ENCODE peak calls at places on chromosomes 11 and 22, in eight cellular contexts. E is fibroblast of villous mesenchyme, Q is fibroblast of the aortic adventitia, P is mucosa of descending colon, W is tibial artery, T is adrenal gland, S is foreskin fibroblast, V is nephron progenitor cell. G is an unnamed sample.

GRCh38 chr11:31799794-31800397 is 11.2 kb downstream of the PAX6 start:
- DNase-seq in E (no peak), Q (no peak), P (no peak), W (no peak), T (no peak), S (no peak), V (no peak), G (no peak)

GRCh38 chr22:46110215-46110614 is 40.1 kb upstream of the PPARA start:
- DNase-seq in E (peak; percentile 53), Q (no peak), P (no peak), W (no peak), T (peak; percentile 86), S (peak; percentile 80), V (no peak), G (no peak)

GRCh38 chr11:24043842-24044241 is 453.0 kb upstream of the LUZP2 start:
- DNase-seq in E (no peak), Q (no peak), P (no peak), W (no peak), T (no peak), S (no peak), V (no peak), G (no peak)

GRCh38 chr11:121132211-121132976 is 31.4 kb downstream of the TECTA start:
- DNase-seq in E (no peak), Q (no peak), P (no peak), W (no peak), T (no peak), S (peak; percentile 4), V (no peak), G (no peak)

GRCh38 chr11:120682026-120682649 is 170.6 kb downstream of the GRIK4 start:
- DNase-seq in E (no peak), Q (no peak), P (no peak), W (no peak), T (no peak), S (peak; percentile 4), V (no peak), G (no peak)

GRCh38 chr11:19537803-19538453 is 174.7 kb upstream of the NAV2 start:
- DNase-seq in E (no peak), Q (no peak), P (no peak), W (no peak), T (no peak), S (no peak), V (no peak), G (no peak)

GRCh38 chr22:29000641-29001040 is 61.0 kb downstream of the C22orf31 start:
- DNase-seq in E (no peak), Q (no peak), P (no peak), W (no peak), T (no peak), S (no peak), V (no peak), G (no peak)

GRCh38 chr22:41987276-41987675 is 11.3 kb upstream of the WBP2NL start:
- DNase-seq in E (no peak), Q (no peak), P (no peak), W (no peak), T (no peak), S (no peak), V (no peak), G (no peak)

GRCh38 chr22:45632791-45633515 is 38.7 kb upstream of the ATXN10 start:
- DNase-seq in E (no peak), Q (peak; percentile 68), P (no peak), W (no peak), T (no peak), S (no peak), V (peak; percentile 23), G (no peak)

GRCh38 chr11:94007426-94007825 is 13.7 kb upstream of the HEPHL1 start:
- DNase-seq in E (no peak), Q (no peak), P (no peak), W (no peak), T (no peak), S (no peak), V (no peak), G (no peak)

GRCh38 chr22:43002198-43002577 is 12.8 kb downstream of the PACSIN2 start:
- DNase-seq in E (peak; percentile 83), Q (peak; percentile 90), P (no peak), W (no peak), T (no peak), S (peak; percentile 84), V (no peak), G (no peak)

GRCh38 chr22:28442951-28443876 is 236.4 kb downstream of the TTC28 start:
- DNase-seq in E (peak; percentile 69), Q (peak; percentile 80), P (peak; percentile 56), W (peak; percentile 81), T (peak; percentile 80), S (peak; percentile 91), V (peak; percentile 45), G (peak; percentile 73)

GRCh38 chr11:57311109-57311936 is 13.4 kb downstream of the TNKS1BP1 start:
- DNase-seq in E (peak; percentile 98), Q (peak; percentile 98), P (peak; percentile 95), W (peak; percentile 97), T (peak; percentile 98), S (peak; percentile 99), V (peak; percentile 86), G (peak; percentile 97)

GRCh38 chr11:124753207-124753606 is 1.2 kb upstream of the VSIG2 start:
- DNase-seq in E (no peak), Q (no peak), P (no peak), W (no peak), T (no peak), S (peak; percentile 44), V (no peak), G (no peak)

GRCh38 chr11:69465236-69466000 is 16.0 kb upstream of the LINC01488 start:
- DNase-seq in E (no peak), Q (no peak), P (peak; percentile 54), W (no peak), T (no peak), S (no peak), V (no peak), G (peak; percentile 16)

GRCh38 chr11:111807098-111807497 is 40.9 kb upstream of the PPP2R1B start:
- DNase-seq in E (no peak), Q (no peak), P (no peak), W (no peak), T (no peak), S (no peak), V (no peak), G (no peak)

GRCh38 chr22:27456696-27457503 is 344.7 kb downstream of the MN1 start:
- DNase-seq in E (peak; percentile 58), Q (peak; percentile 73), P (no peak), W (no peak), T (no peak), S (peak; percentile 90), V (no peak), G (no peak)

DNA sequence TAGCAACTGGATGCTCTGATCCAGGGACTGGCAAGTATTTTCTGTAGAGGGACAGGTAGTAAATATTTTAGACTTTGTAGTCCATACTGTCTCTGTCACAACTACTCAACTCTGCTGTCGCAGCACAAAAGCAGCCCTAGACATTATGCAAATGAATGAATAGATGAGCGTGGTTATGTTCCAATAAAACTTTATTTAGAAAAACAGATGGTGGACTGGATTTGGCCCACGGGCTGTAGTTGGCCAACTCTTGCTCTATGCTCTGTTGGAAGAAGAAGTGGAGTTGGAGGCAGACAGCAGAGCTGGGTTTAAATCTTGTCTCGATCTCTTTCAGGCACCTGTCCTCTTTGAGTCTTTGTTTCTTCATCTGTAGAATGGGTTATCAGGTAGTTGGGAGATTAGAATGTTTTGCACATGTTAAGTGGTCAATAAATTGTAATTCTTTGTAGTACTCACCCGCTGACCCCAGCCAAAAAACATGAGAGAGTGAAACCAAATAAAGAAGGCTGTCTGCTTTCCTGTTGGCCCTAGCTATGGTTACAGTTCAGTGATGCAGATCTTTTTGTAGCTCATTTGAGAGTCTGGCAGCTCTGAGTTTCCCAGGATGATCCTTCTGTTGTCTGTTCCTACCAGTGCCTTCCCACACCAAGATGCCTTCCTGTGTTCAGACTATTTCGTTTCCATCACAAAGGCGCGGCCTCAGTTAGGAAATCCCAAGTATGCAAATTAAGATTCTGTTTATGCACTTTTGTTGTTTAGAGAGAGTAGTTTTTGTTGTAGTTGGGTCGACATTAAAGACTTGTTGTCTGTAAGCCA is 198.1 kb upstream of the SEZ6L start:
- DNase-seq in E (no peak), Q (no peak), P (no peak), W (no peak), T (no peak), S (no peak), V (no peak), G (no peak)
- TF ChIP-seq CTCF in E (no peak), Q (no peak), P (no peak), W (no peak), T (no peak), S (no peak), V (no peak), G (no peak)

GRCh38 chr11:106840146-106840545 is 178.1 kb downstream of the GUCY1A2 start:
- DNase-seq in E (no peak), Q (no peak), P (no peak), W (no peak), T (no peak), S (no peak), V (no peak), G (no peak)

GRCh38 chr11:106842134-106842533 is 176.1 kb downstream of the GUCY1A2 start:
- DNase-seq in E (no peak), Q (no peak), P (no peak), W (no peak), T (no peak), S (no peak), V (no peak), G (no peak)

GRCh38 chr11:106840993-106841392 is 177.3 kb downstream of the GUCY1A2 start:
- DNase-seq in E (no peak), Q (no peak), P (no peak), W (no peak), T (no peak), S (no peak), V (no peak), G (no peak)
- TF ChIP-seq CTCF in E (no peak), Q (no peak), P (no peak), W (no peak), T (no peak), S (no peak), V (no peak), G (no peak)

DNA sequence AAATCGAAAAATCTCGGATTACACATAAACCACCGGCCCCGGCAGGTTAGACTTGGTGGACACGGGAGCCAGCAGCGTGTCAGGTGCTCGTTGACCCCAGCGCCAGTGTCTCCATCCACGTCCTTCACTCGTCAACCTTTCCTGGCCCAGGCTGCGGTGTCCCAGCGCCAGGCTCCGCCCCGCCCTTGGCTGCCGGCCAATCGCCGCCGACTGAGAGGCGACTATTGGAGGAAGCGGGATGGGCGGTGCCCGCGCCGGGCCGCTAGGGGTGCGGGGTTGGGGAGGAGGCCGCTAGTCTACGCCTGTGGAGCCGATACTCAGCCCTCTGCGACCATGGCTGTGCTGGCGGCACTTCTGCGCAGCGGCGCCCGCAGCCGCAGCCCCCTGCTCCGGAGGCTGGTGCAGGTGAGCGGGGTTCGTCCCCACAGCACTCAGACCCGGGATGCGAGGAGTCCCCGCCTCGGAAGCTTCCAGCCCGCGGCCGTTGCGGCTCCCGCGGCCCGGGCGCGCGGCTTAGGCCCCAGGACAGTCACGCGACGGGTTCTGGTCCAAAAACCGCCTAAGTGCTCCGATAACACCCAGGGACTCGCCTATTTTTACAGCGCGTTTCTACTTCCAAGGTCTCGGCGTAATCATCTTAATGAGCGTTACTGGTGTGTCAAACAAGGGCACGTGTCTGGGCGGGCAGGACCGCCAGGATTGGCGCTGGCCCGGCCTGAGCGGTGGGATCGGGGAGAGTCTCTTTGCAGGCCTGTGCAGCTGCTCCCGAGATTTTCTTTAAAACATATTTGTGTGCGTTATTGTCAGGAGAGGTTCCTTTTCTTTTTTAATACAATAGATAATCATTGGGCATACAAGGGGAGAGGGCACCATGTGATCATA is at the start of gene ACAT1:
- DNase-seq in E (peak; percentile 90), Q (peak; percentile 86), P (peak; percentile 99), W (peak; percentile 97), T (peak; percentile 97), S (peak; percentile 98), V (peak; percentile 96), G (peak; percentile 99)
- TF ChIP-seq CTCF in E (peak; percentile 26), Q (peak; percentile 36), P (peak; percentile 34), W (peak; percentile 63), T (peak; percentile 63), S (no peak), V (no peak), G (peak; percentile 29)

GRCh38 chr11:66267039-66267378 is 1.4 kb upstream of the RAB1B start:
- DNase-seq in E (no peak), Q (no peak), P (no peak), W (no peak), T (no peak), S (no peak), V (no peak), G (no peak)
- TF ChIP-seq CTCF in E (no peak), Q (no peak), P (no peak), W (no peak), T (no peak), S (no peak), V (no peak), G (no peak)